ENCODE peak calls at places on chromosome 3, in five cellular contexts. O is adrenal gland; L is CD4-positive, CD25-positive, alpha-beta regulatory T cell; A is A673; Y is small intestine. G is an unnamed sample. For H3K4me1, the result is how much of the 10 kb centered on the place peaks cover.

GRCh38 chr3:57228734-57229505 is 1.4 kb downstream of the APPL1 start:
- DNase-seq in L (peak), A (peak), Y (peak), O (no peak), G (no peak)

GRCh38 chr3:54899273-54899672 is 28.6 kb downstream of the LRTM1 start:
- DNase-seq in Y (no peak), L (no peak), O (no peak), A (no peak), G (no peak)

GRCh38 chr3:124791639-124792111 is 61.4 kb downstream of the UMPS start:
- DNase-seq in O (no peak), Y (no peak), A (no peak), L (no peak), G (peak)

GRCh38 chr3:18228060-18228459 is 197.1 kb downstream of the SATB1 start:
- DNase-seq in O (no peak), L (no peak), A (no peak), Y (no peak), G (no peak)

GRCh38 chr3:12875857-12876451 is 34.6 kb upstream of the RPL32 start:
- DNase-seq in A (no peak), Y (peak), L (no peak), O (peak), G (peak)

GRCh38 chr3:43035801-43036340 is 56.8 kb downstream of the GASK1A start:
- DNase-seq in L (no peak), Y (no peak), O (no peak), A (no peak), G (no peak)

GRCh38 chr3:169662215-169663070 is 1.1 kb downstream of the MECOM start:
- DNase-seq in A (peak), L (peak), Y (peak), O (no peak), G (peak)

GRCh38 chr3:131388400-131388799 is 6.8 kb downstream of the NUDT16 start:
- DNase-seq in A (no peak), O (no peak), L (no peak), Y (no peak), G (no peak)

GRCh38 chr3:186461141-186461540 is 83.0 kb downstream of the CRYGS start:
- DNase-seq in L (no peak), O (no peak), A (peak), Y (no peak), G (no peak)

GRCh38 chr3:87801409-87801808 is 257.4 kb downstream of the CGGBP1 start:
- DNase-seq in Y (no peak), O (no peak), A (no peak), L (no peak), G (no peak)

GRCh38 chr3:1235526-1236120 is 142.8 kb downstream of the CNTN6 start:
- DNase-seq in O (no peak), Y (no peak), L (no peak), A (no peak), G (no peak)

GRCh38 chr3:72791132-72791531 is 57.1 kb downstream of the SHQ1 start:
- DNase-seq in L (peak), Y (peak), O (no peak), A (peak), G (no peak)

GRCh38 chr3:161508852-161509477 is 12.4 kb downstream of the OTOL1 start:
- DNase-seq in A (peak), Y (no peak), O (no peak), L (peak), G (no peak)

GRCh38 chr3:42035816-42036482 is 55.2 kb upstream of the TRAK1 start:
- DNase-seq in Y (no peak), L (no peak), A (no peak), O (peak), G (peak)

DNA sequence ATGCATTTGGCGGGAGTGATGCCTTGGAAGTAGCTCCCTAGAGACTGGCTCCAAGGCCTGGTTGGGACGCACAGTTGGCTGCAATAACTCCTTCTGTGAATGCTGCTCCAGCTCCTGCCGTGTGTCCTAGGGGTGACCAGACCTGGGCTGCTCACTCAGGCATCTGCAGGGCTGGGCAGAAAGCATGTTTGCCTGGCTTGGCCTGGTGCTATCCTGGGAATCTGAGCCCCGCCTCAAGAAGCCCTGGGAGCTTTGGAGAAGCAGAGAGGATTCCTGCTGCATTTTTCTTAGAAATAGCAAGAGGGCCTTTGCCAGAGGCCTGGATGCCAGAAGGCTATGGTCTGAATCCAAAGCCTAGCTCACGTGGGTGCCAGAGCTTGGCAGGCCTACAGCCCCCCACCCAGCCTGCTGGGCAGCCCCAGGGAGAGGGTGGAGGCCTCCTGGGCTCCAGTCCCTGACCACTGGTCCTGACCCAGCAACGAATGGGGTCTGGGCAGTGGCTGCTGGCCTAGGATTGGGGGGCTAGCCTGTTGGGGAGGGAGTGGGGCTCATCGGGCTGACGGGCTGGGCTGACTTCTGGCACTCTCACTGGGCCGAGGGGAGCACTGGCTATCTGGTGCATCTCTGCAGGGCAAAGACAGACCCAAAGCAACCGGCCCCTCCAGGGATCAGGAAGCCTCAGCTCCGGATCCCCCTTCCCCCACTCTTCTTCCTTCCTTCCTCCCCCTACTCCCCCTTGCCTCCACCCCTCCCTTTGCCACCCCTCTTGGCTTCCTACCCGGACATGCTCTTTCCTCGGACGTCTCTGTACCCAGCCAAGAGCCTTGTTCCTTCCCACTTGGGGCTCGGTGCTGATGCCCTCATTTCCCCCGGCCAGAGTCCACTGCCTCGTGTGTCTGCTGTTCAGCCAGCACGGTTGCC is 10.5 kb downstream of the SEMA3F start:
- DNase-seq in L (no peak), A (no peak), O (no peak), Y (peak), G (no peak)
- H3K4me1 ChIP-seq in L (under half), A (under half), O (under half), Y (under half), G (half or more)

GRCh38 chr3:66486646-66487045 is 14.2 kb downstream of the LRIG1 start:
- DNase-seq in O (no peak), A (no peak), Y (no peak), L (no peak), G (no peak)

GRCh38 chr3:66484106-66484857 is 16.5 kb downstream of the LRIG1 start:
- DNase-seq in A (no peak), O (no peak), Y (peak), L (no peak), G (no peak)

GRCh38 chr3:66487475-66487874 is 13.3 kb downstream of the LRIG1 start:
- DNase-seq in A (no peak), O (no peak), Y (peak), L (no peak), G (no peak)

GRCh38 chr3:66486187-66486586 is 14.6 kb downstream of the LRIG1 start:
- DNase-seq in O (no peak), Y (no peak), A (no peak), L (no peak), G (no peak)

DNA sequence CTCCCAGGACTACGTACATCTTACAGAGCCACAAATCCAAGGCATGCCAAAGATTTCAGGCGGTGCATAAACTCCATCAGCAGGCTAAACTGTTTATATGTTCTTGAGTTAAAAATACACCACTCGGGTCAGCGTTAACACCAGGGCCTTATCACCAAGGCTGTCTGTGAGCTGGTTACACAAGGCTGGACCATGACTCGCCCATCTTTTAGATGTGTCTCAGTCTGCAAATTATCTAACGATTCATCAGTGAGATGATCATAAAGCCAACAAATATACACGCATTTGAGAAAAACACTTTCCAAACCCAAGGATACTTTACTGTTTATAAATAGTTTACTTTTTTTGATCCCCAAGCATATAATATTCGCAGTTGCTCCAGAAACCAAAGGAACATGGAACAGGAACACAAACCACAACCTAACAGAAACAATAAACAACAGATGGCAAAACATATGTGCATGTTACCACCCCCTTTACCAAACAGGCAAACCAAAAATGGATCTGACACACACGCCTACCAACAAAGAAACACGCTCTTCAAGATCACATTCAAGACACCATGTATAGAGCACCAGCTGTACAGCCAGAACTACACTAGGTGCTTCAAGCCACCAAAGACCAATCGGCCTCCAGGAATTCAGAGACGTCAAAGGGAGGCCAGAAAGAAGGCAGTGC is 15.4 kb downstream of the LRIG1 start:
- DNase-seq in L (no peak), A (no peak), Y (peak), O (no peak), G (no peak)
- H3K4me1 ChIP-seq in L (half or more), A (under half), Y (under half), O (under half), G (half or more)

GRCh38 chr3:123348471-123349200 is 100.3 kb downstream of the ADCY5 start:
- DNase-seq in A (no peak), O (no peak), L (no peak), Y (no peak), G (no peak)
- H3K4me1 ChIP-seq in A (under half), O (under half), L (under half), Y (under half), G (half or more)

GRCh38 chr3:46986782-46987484 is 7.5 kb downstream of the NBEAL2 start:
- DNase-seq in L (no peak), A (no peak), Y (no peak), O (no peak), G (no peak)
- H3K4me1 ChIP-seq in L (half or more), A (under half), Y (under half), O (under half), G (under half)

DNA sequence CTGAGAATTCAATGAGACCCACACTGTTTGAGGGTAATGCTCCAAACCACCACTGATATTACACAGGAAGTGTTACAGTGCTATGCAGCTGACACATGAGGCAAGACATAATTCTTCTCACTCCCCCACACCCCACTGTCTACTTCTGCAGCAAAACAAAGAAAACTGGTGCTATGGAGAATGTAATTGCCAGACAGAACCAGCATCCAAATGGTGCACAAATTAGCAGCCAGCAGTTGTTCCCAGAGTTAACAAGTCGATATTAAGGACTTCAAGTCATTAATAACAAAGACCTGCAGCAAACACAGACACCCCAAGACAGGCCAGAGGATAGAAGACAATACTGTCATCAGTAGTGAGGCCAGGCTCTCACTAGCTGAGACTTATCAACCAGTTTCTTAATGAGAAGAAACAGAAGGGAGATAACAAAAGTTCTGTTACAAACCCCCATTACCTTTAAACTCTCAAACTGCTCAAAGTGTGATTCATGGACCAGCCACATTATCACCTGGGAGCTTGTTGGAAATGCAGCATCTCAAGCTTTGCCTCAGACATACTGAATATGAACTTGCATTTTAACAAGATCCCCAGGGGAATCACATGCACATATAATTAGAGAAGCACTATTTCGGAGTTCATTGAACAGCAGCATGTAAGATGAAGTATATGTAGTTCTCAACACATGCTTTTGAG is 58.7 kb upstream of the FNDC3B start:
- DNase-seq in A (peak), L (peak), Y (no peak), O (no peak), G (no peak)
- H3K4me1 ChIP-seq in A (under half), L (under half), Y (under half), O (under half), G (under half)

GRCh38 chr3:50602675-50603191 is 8.8 kb downstream of the CISH start:
- DNase-seq in O (peak), L (peak), Y (peak), A (no peak), G (no peak)

GRCh38 chr3:50600141-50600753 is 11.3 kb downstream of the CISH start:
- DNase-seq in O (peak), L (peak), A (no peak), Y (peak), G (no peak)

GRCh38 chr3:50599115-50599715 is 12.4 kb downstream of the CISH start:
- DNase-seq in L (no peak), A (no peak), Y (no peak), O (peak), G (no peak)

GRCh38 chr3:50600841-50601591 is 10.6 kb downstream of the CISH start:
- DNase-seq in O (peak), L (peak), Y (peak), A (peak), G (peak)

DNA sequence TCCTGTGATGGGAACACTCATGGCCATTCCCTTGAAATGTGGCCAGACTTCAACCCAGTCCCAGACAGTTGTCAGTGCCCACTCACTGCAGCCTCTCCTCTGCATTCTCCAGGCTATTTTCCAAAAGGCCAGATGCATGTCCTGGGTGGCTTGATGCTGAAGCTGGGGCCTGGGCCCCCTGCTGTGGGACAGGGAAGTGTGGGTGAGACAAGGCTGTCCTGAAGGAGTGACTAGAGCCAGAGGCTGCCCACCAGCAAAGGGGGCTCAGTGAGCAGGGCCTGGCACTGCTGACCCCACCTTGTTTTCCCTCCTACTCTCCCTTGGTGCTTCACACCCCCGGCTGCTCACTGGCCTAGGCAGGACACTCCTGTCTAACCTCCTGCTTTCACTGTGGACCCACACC is 11.9 kb downstream of the CISH start:
- DNase-seq in L (no peak), Y (no peak), A (no peak), O (peak), G (no peak)
- H3K4me1 ChIP-seq in L (half or more), Y (under half), A (under half), O (under half), G (half or more)

DNA sequence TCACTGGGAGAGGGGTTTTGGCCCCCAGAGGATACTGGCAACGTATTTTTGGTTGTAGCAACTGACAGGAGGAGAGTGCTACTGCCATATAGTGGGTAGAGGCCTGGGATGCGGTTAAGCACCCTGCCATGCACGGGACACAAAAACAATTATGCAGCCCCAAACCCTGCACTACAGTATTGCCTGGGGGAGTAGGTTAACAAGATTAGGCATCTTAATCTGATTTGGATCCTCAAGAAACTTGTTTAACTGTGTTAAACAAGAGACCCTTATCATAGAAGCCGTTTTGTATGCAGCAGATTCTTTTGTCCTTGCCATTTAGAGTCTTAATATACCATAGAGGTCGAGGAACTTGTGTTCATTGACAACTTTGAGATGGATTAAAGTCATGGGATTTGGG is 3.4 kb downstream of the PHLDB2 start:
- DNase-seq in L (no peak), O (no peak), A (peak), Y (no peak), G (no peak)
- H3K4me1 ChIP-seq in L (under half), O (under half), A (under half), Y (under half), G (half or more)

GRCh38 chr3:46695962-46696922 is 2.8 kb upstream of the ALS2CL start:
- DNase-seq in A (no peak), Y (no peak), O (peak), L (peak), G (peak)

GRCh38 chr3:46695177-46695961 is 1.9 kb upstream of the ALS2CL start:
- DNase-seq in L (peak), A (peak), Y (no peak), O (peak), G (peak)

GRCh38 chr3:46693897-46694235 is 387 bp upstream of the ALS2CL start:
- DNase-seq in A (no peak), O (peak), Y (no peak), L (peak), G (no peak)

GRCh38 chr3:46693038-46693896 is at the start of gene ALS2CL:
- DNase-seq in Y (peak), A (peak), O (peak), L (peak), G (peak)

GRCh38 chr3:46694520-46694919 is 1.0 kb upstream of the ALS2CL start:
- DNase-seq in A (no peak), O (no peak), L (no peak), Y (no peak), G (no peak)
- H3K4me1 ChIP-seq in A (under half), O (half or more), L (half or more), Y (under half), G (half or more)

G was measured in left ventricle myocardium inferior.